ENCODE peak calls at places on chromosomes 6 and 20, in six cellular contexts. Q is CD8-positive, alpha-beta T cell; A is ovary; B is left ventricle myocardium inferior; G is fibroblast of lung; T is endodermal cell. W is an unnamed sample.

GRCh38 chr20:53907968-53908751 is 162.2 kb downstream of the BCAS1 start:
- DNase-seq in T (peak; percentile 20), A (no peak), B (no peak), Q (no peak), G (no peak), W (no peak)

GRCh38 chr6:31558631-31559500 is 11.5 kb downstream of the NFKBIL1 start:
- DNase-seq in Q (no peak), G (no peak), T (no peak), B (peak; percentile 26), A (no peak), W (peak; percentile 43)

GRCh38 chr20:18101125-18101820 is 36.4 kb upstream of the KAT14 start:
- DNase-seq in B (no peak), A (no peak), G (no peak), Q (no peak), T (peak; percentile 87), W (no peak)

GRCh38 chr6:63805808-63806572 is 170.4 kb downstream of the PHF3 start:
- DNase-seq in T (no peak), A (no peak), B (no peak), Q (no peak), G (peak; percentile 92), W (no peak)

GRCh38 chr6:154247119-154247814 is 109.3 kb downstream of the IPCEF1 start:
- DNase-seq in B (no peak), T (peak; percentile 53), G (no peak), Q (no peak), A (no peak), W (no peak)

GRCh38 chr6:38997128-38997761 is 51.3 kb upstream of the GLP1R start:
- DNase-seq in A (no peak), B (peak; percentile 26), G (peak; percentile 22), T (peak; percentile 91), Q (peak; percentile 7), W (no peak)

GRCh38 chr6:144087789-144088426 is 7.5 kb downstream of the SF3B5 start:
- DNase-seq in G (no peak), T (no peak), A (no peak), B (no peak), Q (no peak), W (no peak)

GRCh38 chr20:24677626-24678328 is 208.3 kb downstream of the SYNDIG1 start:
- DNase-seq in T (peak; percentile 56), A (peak; percentile 4), Q (no peak), G (no peak), B (no peak), W (peak; percentile 26)

GRCh38 chr6:81842254-81842653 is 89.8 kb upstream of the TENT5A start:
- DNase-seq in A (no peak), Q (no peak), T (no peak), G (peak; percentile 17), B (no peak), W (no peak)

GRCh38 chr6:157651731-157652490 is 171.1 kb upstream of the SNX9 start:
- DNase-seq in B (no peak), G (no peak), T (no peak), Q (no peak), A (no peak), W (no peak)

GRCh38 chr20:44136579-44136978 is 50.4 kb downstream of the JPH2 start:
- DNase-seq in G (no peak), B (no peak), T (no peak), A (no peak), Q (no peak), W (no peak)

GRCh38 chr20:16459019-16459700 is 114.1 kb downstream of the KIF16B start:
- DNase-seq in G (peak; percentile 90), B (no peak), A (peak; percentile 56), Q (no peak), T (no peak), W (no peak)

GRCh38 chr6:129609635-129610034 is 100.3 kb downstream of the ARHGAP18 start:
- DNase-seq in B (no peak), Q (no peak), G (no peak), A (no peak), T (no peak), W (no peak)

GRCh38 chr20:37358366-37359150 is 12.6 kb downstream of the SRC start:
- DNase-seq in G (no peak), Q (no peak), T (peak; percentile 50), A (peak; percentile 59), B (no peak), W (no peak)

GRCh38 chr20:25032478-25033183 is 25.3 kb downstream of the ACSS1 start:
- DNase-seq in G (no peak), T (peak; percentile 71), Q (no peak), B (peak; percentile 71), A (peak; percentile 76), W (peak; percentile 88)

GRCh38 chr6:12957321-12958051 is 240.9 kb downstream of the PHACTR1 start:
- DNase-seq in A (peak; percentile 66), Q (no peak), G (peak; percentile 48), B (peak; percentile 74), T (peak; percentile 81), W (peak; percentile 82)

GRCh38 chr20:11260611-11261010 is 586.8 kb upstream of the JAG1 start:
- DNase-seq in Q (no peak), A (no peak), B (no peak), G (no peak), T (no peak), W (no peak)

GRCh38 chr6:84089081-84089480 is 55.5 kb downstream of the MRAP2 start:
- DNase-seq in B (no peak), G (no peak), T (no peak), Q (no peak), A (no peak), W (no peak)

GRCh38 chr20:23596856-23597255 is 8.9 kb downstream of the CST9 start:
- DNase-seq in T (no peak), B (no peak), Q (no peak), A (no peak), G (no peak), W (no peak)

GRCh38 chr6:101614774-101615173 is 221.3 kb downstream of the GRIK2 start:
- DNase-seq in Q (no peak), G (peak; percentile 15), A (no peak), B (no peak), T (no peak), W (no peak)

DNA sequence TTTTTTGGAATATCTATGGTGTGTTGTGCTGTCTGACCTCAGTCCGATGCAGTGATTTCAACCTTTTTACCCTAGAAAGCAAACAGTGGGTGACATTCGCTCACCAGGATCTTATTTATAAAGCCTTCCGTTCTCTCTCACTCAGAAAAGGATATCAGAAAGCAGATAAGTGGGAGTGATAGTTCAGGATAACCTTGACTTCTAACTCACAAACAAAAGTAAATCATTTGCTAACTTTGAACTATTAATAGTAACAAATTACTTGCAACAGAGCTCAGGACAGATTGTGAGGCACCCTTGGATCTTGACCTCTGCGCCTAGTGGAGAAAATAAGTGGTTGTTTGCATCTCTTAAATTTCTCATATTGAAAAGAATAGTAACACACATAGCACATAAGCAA is 637.1 kb upstream of the CITED2 start:
- DNase-seq in T (no peak), A (no peak), G (no peak), Q (no peak), B (no peak), W (no peak)
- H3K4me3 ChIP-seq in T (no peak overlapping the region), A (no peak overlapping the region), G (no peak overlapping the region), Q (no peak overlapping the region), B (no peak overlapping the region), W (no peak overlapping the region)

DNA sequence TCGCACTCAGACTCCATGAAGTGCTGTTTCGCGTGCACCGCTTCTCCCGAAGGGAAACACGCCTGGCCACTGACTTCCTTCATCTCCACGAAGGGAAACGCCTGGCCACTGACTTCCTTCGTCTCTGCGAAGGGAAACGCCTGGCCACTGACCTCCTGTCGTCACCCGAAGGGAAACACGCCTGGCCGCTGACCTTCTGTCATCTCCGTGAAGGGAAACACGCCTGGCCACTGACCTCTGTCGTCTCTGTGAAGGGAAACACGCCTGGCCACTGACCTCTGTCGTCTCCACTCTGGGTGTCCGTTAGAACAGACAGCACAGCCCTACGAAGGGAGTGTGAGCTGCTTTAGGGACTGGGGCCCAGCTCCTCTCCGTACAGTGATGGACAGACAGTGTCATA is 17.1 kb upstream of the ADRM1 start:
- DNase-seq in Q (no peak), B (no peak), G (no peak), A (no peak), T (no peak), W (no peak)
- H3K27ac ChIP-seq in Q (no peak overlapping the region), B (peak overlapping the region; percentile 88), G (no peak overlapping the region), A (no peak overlapping the region), T (no peak overlapping the region), W (no peak overlapping the region)

GRCh38 chr6:16420715-16421461 is 182.5 kb downstream of the GMPR start:
- DNase-seq in G (peak; percentile 93), Q (no peak), B (no peak), A (no peak), T (no peak), W (no peak)
- H3K4me3 ChIP-seq in G (peak overlapping the region; percentile 9), Q (no peak overlapping the region), B (no peak overlapping the region), A (no peak overlapping the region), T (no peak overlapping the region), W (peak overlapping the region; percentile 4)

GRCh38 chr6:36195471-36196048 is 984 bp upstream of the BRPF3 start:
- DNase-seq in A (no peak), B (no peak), G (peak; percentile 2), Q (no peak), T (no peak), W (no peak)
- H3K27ac ChIP-seq in A (peak overlapping the region; percentile 86), B (peak overlapping the region; percentile 96), G (no peak overlapping the region), Q (peak overlapping the region; percentile 74), T (no peak overlapping the region), W (peak overlapping the region; percentile 95)

DNA sequence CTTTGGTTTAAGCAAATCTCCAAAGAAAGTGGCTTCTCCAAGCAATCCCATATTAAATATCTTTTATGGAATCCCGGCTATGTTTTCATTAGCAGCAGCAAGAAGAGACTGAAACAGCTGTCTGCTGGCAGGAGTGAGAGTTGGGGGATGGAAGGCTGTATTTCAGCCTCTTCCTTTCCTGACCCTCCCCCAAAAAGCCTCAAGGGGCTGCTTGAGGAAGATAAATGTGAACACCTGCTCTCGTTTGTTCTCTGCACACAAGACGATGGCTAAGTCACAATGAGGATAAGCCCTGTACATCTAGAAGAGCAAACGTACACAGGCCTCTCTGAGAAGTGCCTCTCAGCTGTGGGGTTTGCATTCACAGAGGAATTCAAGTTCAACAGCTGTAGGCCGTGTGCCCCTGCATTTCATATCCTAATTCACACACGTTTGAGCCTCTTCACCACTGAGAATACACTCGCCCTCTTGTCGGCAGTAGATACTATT is 16.3 kb downstream of the RIPOR2 start:
- DNase-seq in T (no peak), B (no peak), Q (no peak), G (no peak), A (no peak), W (no peak)
- H3K4me3 ChIP-seq in T (no peak overlapping the region), B (no peak overlapping the region), Q (peak overlapping the region; percentile 29), G (no peak overlapping the region), A (no peak overlapping the region), W (no peak overlapping the region)

DNA sequence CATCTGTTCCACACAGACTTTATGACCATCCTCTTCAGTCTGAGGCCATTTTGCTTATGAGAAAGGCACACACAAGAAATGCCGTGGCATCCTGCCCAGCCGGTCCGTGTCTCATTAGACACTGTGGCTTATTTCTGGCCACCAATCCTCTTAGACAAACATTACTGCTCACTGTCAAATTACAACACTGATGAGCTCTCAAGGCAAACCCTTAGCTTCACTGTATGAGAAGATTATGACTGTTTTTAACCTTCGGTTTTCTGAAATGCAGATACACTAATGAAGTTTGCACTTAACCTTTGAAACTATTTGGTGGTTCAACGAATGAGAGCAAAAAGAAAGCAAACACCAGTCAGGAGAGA is 50.5 kb upstream of the DST start:
- DNase-seq in G (peak; percentile 89), B (peak; percentile 92), Q (no peak), T (no peak), A (peak; percentile 71), W (peak; percentile 69)
- H3K27ac ChIP-seq in G (peak overlapping the region; percentile 83), B (peak overlapping the region; percentile 90), Q (no peak overlapping the region), T (no peak overlapping the region), A (peak overlapping the region; percentile 51), W (peak overlapping the region; percentile 87)

W was measured in dorsolateral prefrontal cortex.